ENCODE peak calls at places on chromosome 21, in eight cellular contexts. One of them, this sample, is unnamed.

GRCh38 chr21:28256420-28256831 is 736.3 kb downstream of the LTN1 start:
- DNase-seq in heart left ventricle: no peak
- DNase-seq in ovary: no peak
- DNase-seq in suprapubic skin: no peak
- DNase-seq in H1: no peak
- DNase-seq in A549: no peak
- DNase-seq in right lobe of liver: no peak
- DNase-seq in IMR-90: peak; percentile 42
- DNase-seq in this sample: no peak

GRCh38 chr21:35231115-35231514 is 182.0 kb upstream of the RUNX1 start:
- DNase-seq in heart left ventricle: no peak
- DNase-seq in ovary: no peak
- DNase-seq in suprapubic skin: no peak
- DNase-seq in H1: no peak
- DNase-seq in A549: no peak
- DNase-seq in right lobe of liver: no peak
- DNase-seq in IMR-90: peak; percentile 55
- DNase-seq in this sample: no peak

GRCh38 chr21:44930543-44930981 is 9.3 kb upstream of the SLX9 start:
- DNase-seq in heart left ventricle: no peak
- DNase-seq in ovary: peak; percentile 15
- DNase-seq in suprapubic skin: no peak
- DNase-seq in H1: no peak
- DNase-seq in A549: no peak
- DNase-seq in right lobe of liver: no peak
- DNase-seq in IMR-90: no peak
- DNase-seq in this sample: peak; percentile 73

GRCh38 chr21:38984982-38985422 is 179.3 kb downstream of the ETS2 start:
- DNase-seq in heart left ventricle: no peak
- DNase-seq in ovary: peak; percentile 59
- DNase-seq in suprapubic skin: no peak
- DNase-seq in H1: no peak
- DNase-seq in A549: no peak
- DNase-seq in right lobe of liver: no peak
- DNase-seq in IMR-90: peak; percentile 86
- DNase-seq in this sample: peak; percentile 58

GRCh38 chr21:28090546-28090945 is 902.1 kb downstream of the LTN1 start:
- DNase-seq in heart left ventricle: no peak
- DNase-seq in ovary: no peak
- DNase-seq in suprapubic skin: no peak
- DNase-seq in H1: no peak
- DNase-seq in A549: no peak
- DNase-seq in right lobe of liver: no peak
- DNase-seq in IMR-90: no peak
- DNase-seq in this sample: no peak

GRCh38 chr21:44773291-44773932 is 28.2 kb downstream of the UBE2G2 start:
- DNase-seq in heart left ventricle: no peak
- DNase-seq in ovary: no peak
- DNase-seq in suprapubic skin: no peak
- DNase-seq in H1: no peak
- DNase-seq in A549: no peak
- DNase-seq in right lobe of liver: no peak
- DNase-seq in IMR-90: no peak
- DNase-seq in this sample: no peak

GRCh38 chr21:36437745-36438128 is 42.2 kb downstream of the CLDN14 start:
- DNase-seq in heart left ventricle: peak; percentile 67
- DNase-seq in ovary: no peak
- DNase-seq in suprapubic skin: no peak
- DNase-seq in H1: no peak
- DNase-seq in A549: peak; percentile 78
- DNase-seq in right lobe of liver: no peak
- DNase-seq in IMR-90: peak; percentile 97
- DNase-seq in this sample: no peak

GRCh38 chr21:22409571-22409970 is 1411.4 kb downstream of the NCAM2 start:
- DNase-seq in heart left ventricle: no peak
- DNase-seq in ovary: no peak
- DNase-seq in suprapubic skin: no peak
- DNase-seq in H1: no peak
- DNase-seq in A549: no peak
- DNase-seq in right lobe of liver: no peak
- DNase-seq in IMR-90: no peak
- DNase-seq in this sample: no peak

GRCh38 chr21:17925900-17926299 is 106.7 kb upstream of the C21orf91 start:
- DNase-seq in heart left ventricle: no peak
- DNase-seq in ovary: no peak
- DNase-seq in suprapubic skin: no peak
- DNase-seq in H1: no peak
- DNase-seq in A549: no peak
- DNase-seq in right lobe of liver: no peak
- DNase-seq in IMR-90: peak; percentile 24
- DNase-seq in this sample: no peak

GRCh38 chr21:35046880-35047229 is 2.2 kb downstream of the RUNX1 start:
- DNase-seq in heart left ventricle: peak; percentile 33
- DNase-seq in ovary: no peak
- DNase-seq in suprapubic skin: no peak
- DNase-seq in H1: no peak
- DNase-seq in A549: no peak
- DNase-seq in right lobe of liver: no peak
- DNase-seq in IMR-90: no peak
- DNase-seq in this sample: peak; percentile 17

GRCh38 chr21:39803393-39803792 is 58.4 kb downstream of the IGSF5 start:
- DNase-seq in heart left ventricle: no peak
- DNase-seq in ovary: no peak
- DNase-seq in suprapubic skin: no peak
- DNase-seq in H1: no peak
- DNase-seq in A549: no peak
- DNase-seq in right lobe of liver: no peak
- DNase-seq in IMR-90: no peak
- DNase-seq in this sample: no peak

GRCh38 chr21:34939673-34940321 is 109.3 kb downstream of the RUNX1 start:
- DNase-seq in heart left ventricle: no peak
- DNase-seq in ovary: no peak
- DNase-seq in suprapubic skin: no peak
- DNase-seq in H1: no peak
- DNase-seq in A549: no peak
- DNase-seq in right lobe of liver: no peak
- DNase-seq in IMR-90: no peak
- DNase-seq in this sample: no peak

GRCh38 chr21:17578162-17578561 is 34.5 kb downstream of the BTG3 start:
- DNase-seq in heart left ventricle: no peak
- DNase-seq in ovary: no peak
- DNase-seq in suprapubic skin: no peak
- DNase-seq in H1: no peak
- DNase-seq in A549: no peak
- DNase-seq in right lobe of liver: no peak
- DNase-seq in IMR-90: no peak
- DNase-seq in this sample: no peak

GRCh38 chr21:30028537-30028936 is 88.7 kb upstream of the GRIK1 start:
- DNase-seq in heart left ventricle: no peak
- DNase-seq in ovary: no peak
- DNase-seq in suprapubic skin: no peak
- DNase-seq in H1: no peak
- DNase-seq in A549: no peak
- DNase-seq in right lobe of liver: no peak
- DNase-seq in IMR-90: no peak
- DNase-seq in this sample: no peak

GRCh38 chr21:37071561-37072238 is 1.2 kb downstream of the PIGP start:
- DNase-seq in heart left ventricle: peak; percentile 62
- DNase-seq in ovary: peak; percentile 68
- DNase-seq in suprapubic skin: peak; percentile 89
- DNase-seq in H1: no peak
- DNase-seq in A549: peak; percentile 70
- DNase-seq in right lobe of liver: no peak
- DNase-seq in IMR-90: peak; percentile 77
- DNase-seq in this sample: peak; percentile 33

GRCh38 chr21:41677671-41678015 is 89.2 kb downstream of the RIPK4 start:
- DNase-seq in heart left ventricle: no peak
- DNase-seq in ovary: no peak
- DNase-seq in suprapubic skin: no peak
- DNase-seq in H1: no peak
- DNase-seq in A549: peak; percentile 82
- DNase-seq in right lobe of liver: no peak
- DNase-seq in IMR-90: no peak
- DNase-seq in this sample: no peak

GRCh38 chr21:41676198-41676597 is 90.7 kb downstream of the RIPK4 start:
- DNase-seq in heart left ventricle: no peak
- DNase-seq in ovary: no peak
- DNase-seq in suprapubic skin: no peak
- DNase-seq in H1: no peak
- DNase-seq in A549: no peak
- DNase-seq in right lobe of liver: no peak
- DNase-seq in IMR-90: no peak
- DNase-seq in this sample: no peak

GRCh38 chr21:41680444-41681335 is 86.2 kb downstream of the RIPK4 start:
- DNase-seq in heart left ventricle: no peak
- DNase-seq in ovary: no peak
- DNase-seq in suprapubic skin: no peak
- DNase-seq in H1: no peak
- DNase-seq in A549: peak; percentile 48
- DNase-seq in right lobe of liver: no peak
- DNase-seq in IMR-90: no peak
- DNase-seq in this sample: no peak

GRCh38 chr21:41678944-41679343 is 87.9 kb downstream of the RIPK4 start:
- DNase-seq in heart left ventricle: peak; percentile 93
- DNase-seq in ovary: peak; percentile 72
- DNase-seq in suprapubic skin: peak; percentile 95
- DNase-seq in H1: peak; percentile 82
- DNase-seq in A549: peak; percentile 99
- DNase-seq in right lobe of liver: peak; percentile 94
- DNase-seq in IMR-90: peak; percentile 94
- DNase-seq in this sample: peak; percentile 98

GRCh38 chr21:41678016-41678935 is 88.6 kb downstream of the RIPK4 start:
- DNase-seq in heart left ventricle: no peak
- DNase-seq in ovary: no peak
- DNase-seq in suprapubic skin: no peak
- DNase-seq in H1: no peak
- DNase-seq in A549: peak; percentile 94
- DNase-seq in right lobe of liver: peak; percentile 47
- DNase-seq in IMR-90: peak; percentile 8
- DNase-seq in this sample: peak; percentile 68
- TF ChIP-seq POLR2A in heart left ventricle: no peak
- TF ChIP-seq POLR2A in ovary: no peak
- TF ChIP-seq POLR2A in suprapubic skin: no peak
- TF ChIP-seq POLR2A in H1: no peak
- TF ChIP-seq POLR2A in A549: no peak
- TF ChIP-seq POLR2A in right lobe of liver: no peak
- TF ChIP-seq POLR2A in IMR-90: no peak
- TF ChIP-seq POLR2A in this sample: peak; percentile 29

GRCh38 chr21:46228345-46229051 is at the start of gene LSS:
- DNase-seq in heart left ventricle: peak; percentile 99
- DNase-seq in ovary: peak; percentile 99
- DNase-seq in suprapubic skin: peak; percentile 98
- DNase-seq in H1: peak; percentile 95
- DNase-seq in A549: peak; percentile 97
- DNase-seq in right lobe of liver: peak; percentile 100
- DNase-seq in IMR-90: peak; percentile 97
- DNase-seq in this sample: peak; percentile 99

GRCh38 chr21:46227811-46228344 is 696 bp downstream of the LSS start:
- DNase-seq in heart left ventricle: no peak
- DNase-seq in ovary: no peak
- DNase-seq in suprapubic skin: peak; percentile 57
- DNase-seq in H1: no peak
- DNase-seq in A549: no peak
- DNase-seq in right lobe of liver: no peak
- DNase-seq in IMR-90: no peak
- DNase-seq in this sample: no peak

GRCh38 chr21:46226920-46227599 is 1.5 kb downstream of the LSS start:
- DNase-seq in heart left ventricle: no peak
- DNase-seq in ovary: no peak
- DNase-seq in suprapubic skin: peak; percentile 60
- DNase-seq in H1: no peak
- DNase-seq in A549: no peak
- DNase-seq in right lobe of liver: no peak
- DNase-seq in IMR-90: peak; percentile 78
- DNase-seq in this sample: peak; percentile 25

GRCh38 chr21:46223217-46223616 is 5.4 kb downstream of the LSS start:
- DNase-seq in heart left ventricle: no peak
- DNase-seq in ovary: no peak
- DNase-seq in suprapubic skin: peak; percentile 40
- DNase-seq in H1: no peak
- DNase-seq in A549: no peak
- DNase-seq in right lobe of liver: no peak
- DNase-seq in IMR-90: no peak
- DNase-seq in this sample: no peak

GRCh38 chr21:46226146-46226545 is 2.4 kb downstream of the LSS start:
- DNase-seq in heart left ventricle: no peak
- DNase-seq in ovary: no peak
- DNase-seq in suprapubic skin: peak; percentile 35
- DNase-seq in H1: no peak
- DNase-seq in A549: no peak
- DNase-seq in right lobe of liver: no peak
- DNase-seq in IMR-90: peak; percentile 19
- DNase-seq in this sample: no peak
- TF ChIP-seq POLR2A in heart left ventricle: no peak
- TF ChIP-seq POLR2A in ovary: no peak
- TF ChIP-seq POLR2A in suprapubic skin: no peak
- TF ChIP-seq POLR2A in H1: no peak
- TF ChIP-seq POLR2A in A549: no peak
- TF ChIP-seq POLR2A in right lobe of liver: no peak
- TF ChIP-seq POLR2A in IMR-90: no peak
- TF ChIP-seq POLR2A in this sample: no peak

GRCh38 chr21:31283025-31283424 is 61.0 kb downstream of the TIAM1 start:
- DNase-seq in heart left ventricle: no peak
- DNase-seq in ovary: no peak
- DNase-seq in suprapubic skin: no peak
- DNase-seq in H1: no peak
- DNase-seq in A549: no peak
- DNase-seq in right lobe of liver: no peak
- DNase-seq in IMR-90: no peak
- DNase-seq in this sample: no peak

GRCh38 chr21:31290765-31291164 is 53.3 kb downstream of the TIAM1 start:
- DNase-seq in heart left ventricle: no peak
- DNase-seq in ovary: no peak
- DNase-seq in suprapubic skin: no peak
- DNase-seq in H1: no peak
- DNase-seq in A549: no peak
- DNase-seq in right lobe of liver: no peak
- DNase-seq in IMR-90: no peak
- DNase-seq in this sample: no peak

GRCh38 chr21:31289702-31290101 is 54.4 kb downstream of the TIAM1 start:
- DNase-seq in heart left ventricle: no peak
- DNase-seq in ovary: no peak
- DNase-seq in suprapubic skin: no peak
- DNase-seq in H1: no peak
- DNase-seq in A549: no peak
- DNase-seq in right lobe of liver: no peak
- DNase-seq in IMR-90: no peak
- DNase-seq in this sample: no peak

GRCh38 chr21:31284797-31285397 is 59.2 kb downstream of the TIAM1 start:
- DNase-seq in heart left ventricle: peak; percentile 46
- DNase-seq in ovary: no peak
- DNase-seq in suprapubic skin: no peak
- DNase-seq in H1: no peak
- DNase-seq in A549: no peak
- DNase-seq in right lobe of liver: no peak
- DNase-seq in IMR-90: peak; percentile 37
- DNase-seq in this sample: peak; percentile 55

GRCh38 chr21:31288191-31288590 is 55.9 kb downstream of the TIAM1 start:
- DNase-seq in heart left ventricle: no peak
- DNase-seq in ovary: no peak
- DNase-seq in suprapubic skin: no peak
- DNase-seq in H1: no peak
- DNase-seq in A549: no peak
- DNase-seq in right lobe of liver: no peak
- DNase-seq in IMR-90: no peak
- DNase-seq in this sample: no peak
- TF ChIP-seq POLR2A in heart left ventricle: no peak
- TF ChIP-seq POLR2A in ovary: no peak
- TF ChIP-seq POLR2A in suprapubic skin: no peak
- TF ChIP-seq POLR2A in H1: no peak
- TF ChIP-seq POLR2A in A549: no peak
- TF ChIP-seq POLR2A in right lobe of liver: no peak
- TF ChIP-seq POLR2A in IMR-90: no peak
- TF ChIP-seq POLR2A in this sample: no peak

GRCh38 chr21:33402011-33402979 is 918 bp upstream of the IFNGR2 start:
- DNase-seq in heart left ventricle: peak; percentile 74
- DNase-seq in ovary: peak; percentile 58
- DNase-seq in suprapubic skin: peak; percentile 87
- DNase-seq in H1: no peak
- DNase-seq in A549: no peak
- DNase-seq in right lobe of liver: peak; percentile 67
- DNase-seq in IMR-90: peak; percentile 71
- DNase-seq in this sample: no peak
- TF ChIP-seq POLR2A in heart left ventricle: no peak
- TF ChIP-seq POLR2A in ovary: no peak
- TF ChIP-seq POLR2A in suprapubic skin: peak; percentile 76
- TF ChIP-seq POLR2A in H1: no peak
- TF ChIP-seq POLR2A in A549: no peak
- TF ChIP-seq POLR2A in right lobe of liver: peak; percentile 56
- TF ChIP-seq POLR2A in IMR-90: no peak
- TF ChIP-seq POLR2A in this sample: no peak

This sample was measured in H54.